ENCODE peak calls at places on chromosomes 4 and X, in eight cellular contexts. G is prostate gland, S is tibial nerve, E is Peyer's patch, V is GM12878, H is A549, A is stomach, M is spleen. P is an unnamed sample. For H3K4me1, the result is how much of the 10 kb centered on the place peaks cover.

GRCh38 chr4:67104145-67104544 is 441.2 kb downstream of the CENPC start:
- DNase-seq in V (no peak), E (no peak), G (no peak), A (no peak), S (no peak), H (no peak), M (no peak), P (no peak)

GRCh38 chr4:154551872-154552686 is 1.9 kb upstream of the PLRG1 start:
- DNase-seq in A (peak), V (peak), H (peak), M (peak), E (peak), S (peak), G (peak), P (peak)

GRCh38 chr4:1684756-1685603 is 867 bp upstream of the FAM53A start:
- DNase-seq in H (no peak), A (no peak), G (no peak), V (no peak), E (peak), M (peak), S (no peak), P (no peak)

GRCh38 chr4:118732591-118733330 is 47.6 kb downstream of the METTL14 start:
- DNase-seq in H (no peak), S (no peak), V (no peak), E (no peak), G (no peak), A (no peak), M (no peak), P (no peak)

GRCh38 chrX:17788956-17789562 is 51.8 kb downstream of the SCML1 start:
- DNase-seq in E (no peak), G (no peak), S (no peak), A (no peak), H (no peak), M (no peak), V (no peak), P (no peak)

GRCh38 chr4:110087116-110087708 is 111.2 kb downstream of the ELOVL6 start:
- DNase-seq in V (no peak), A (no peak), M (no peak), S (no peak), E (no peak), G (no peak), H (no peak), P (no peak)

GRCh38 chrX:153870791-153871360 is 15.1 kb downstream of the L1CAM start:
- DNase-seq in S (no peak), E (no peak), V (no peak), H (no peak), A (no peak), M (peak), G (no peak), P (no peak)

GRCh38 chrX:120672389-120672788 is 42.5 kb upstream of the C1GALT1C1 start:
- DNase-seq in M (no peak), E (no peak), S (peak), G (no peak), H (peak), A (peak), V (no peak), P (peak)

GRCh38 chr4:16967722-16968121 is 69.3 kb upstream of the LDB2 start:
- DNase-seq in E (no peak), M (no peak), G (no peak), A (peak), V (no peak), S (peak), H (no peak), P (no peak)

GRCh38 chr4:173367285-173367684 is 3.5 kb upstream of the SAP30 start:
- DNase-seq in G (no peak), S (no peak), E (no peak), M (no peak), H (no peak), A (no peak), V (no peak), P (no peak)

GRCh38 chrX:48626401-48627298 is 29.4 kb downstream of the WDR13 start:
- DNase-seq in V (no peak), E (no peak), A (no peak), M (no peak), S (no peak), G (no peak), H (no peak), P (no peak)

GRCh38 chr4:56677673-56678072 is 3.4 kb downstream of the HOPX start:
- DNase-seq in G (no peak), S (no peak), V (no peak), H (no peak), E (no peak), A (no peak), M (no peak), P (no peak)

GRCh38 chr4:118730683-118731082 is 45.5 kb downstream of the METTL14 start:
- DNase-seq in E (no peak), H (no peak), V (no peak), A (no peak), S (no peak), G (no peak), M (no peak), P (no peak)

GRCh38 chrX:41559662-41560061 is 112.5 kb downstream of the NYX start:
- DNase-seq in M (no peak), A (no peak), S (no peak), H (no peak), V (no peak), G (no peak), E (no peak), P (peak)

GRCh38 chr4:7775396-7775795 is 164.3 kb downstream of the AFAP1 start:
- DNase-seq in G (no peak), V (no peak), E (peak), H (no peak), A (no peak), M (peak), S (no peak), P (no peak)

GRCh38 chr4:85783483-85783882 is 308.5 kb downstream of the ARHGAP24 start:
- DNase-seq in E (no peak), A (no peak), V (no peak), S (no peak), M (no peak), H (no peak), G (no peak), P (no peak)

GRCh38 chr4:108053281-108053701 is 63.6 kb downstream of the HADH start:
- DNase-seq in H (no peak), M (no peak), A (no peak), V (no peak), E (no peak), G (no peak), S (no peak), P (no peak)

GRCh38 chrX:68571292-68572256 is 72.7 kb downstream of the YIPF6 start:
- DNase-seq in M (no peak), S (no peak), A (no peak), V (peak), G (no peak), H (peak), E (no peak), P (no peak)

GRCh38 chr4:37742149-37742548 is 56.0 kb upstream of the RELL1 start:
- DNase-seq in G (no peak), M (no peak), E (no peak), H (peak), V (no peak), A (no peak), S (no peak), P (no peak)

GRCh38 chr4:5266991-5267390 is 215.7 kb downstream of the STK32B start:
- DNase-seq in V (no peak), M (no peak), S (no peak), H (no peak), E (no peak), G (no peak), A (no peak), P (no peak)

GRCh38 chr4:34112573-34112972 is 2131.7 kb downstream of the ARAP2 start:
- DNase-seq in A (no peak), M (no peak), S (no peak), E (no peak), V (no peak), G (no peak), H (no peak), P (no peak)

GRCh38 chr4:8472689-8473197 is 32.2 kb downstream of the TRMT44 start:
- DNase-seq in S (no peak), V (no peak), G (no peak), M (no peak), E (no peak), H (no peak), A (no peak), P (no peak)

GRCh38 chr4:139164731-139165130 is 12.3 kb downstream of the ELF2 start:
- DNase-seq in H (no peak), E (no peak), V (no peak), M (no peak), G (no peak), S (no peak), A (no peak), P (no peak)

GRCh38 chrX:154384284-154384892 is 5.3 kb downstream of the EMD start:
- DNase-seq in H (no peak), M (no peak), A (no peak), E (no peak), V (no peak), S (no peak), G (no peak), P (no peak)

GRCh38 chrX:1442016-1442665 is 10.6 kb downstream of the ASMTL start:
- DNase-seq in S (no peak), V (no peak), M (peak), E (peak), H (no peak), G (no peak), A (no peak), P (peak)

GRCh38 chr4:145679991-145680455 is at the start of gene C4orf51:
- DNase-seq in H (no peak), S (no peak), E (no peak), V (no peak), G (peak), A (no peak), M (no peak), P (peak)

GRCh38 chr4:21769404-21770147 is 179.0 kb downstream of the KCNIP4 start:
- DNase-seq in A (no peak), G (no peak), H (no peak), V (no peak), E (no peak), S (no peak), M (no peak), P (no peak)

GRCh38 chr4:164779811-164780216 is 25.9 kb downstream of the SMIM31 start:
- DNase-seq in E (no peak), H (peak), V (peak), M (no peak), S (no peak), A (peak), G (peak), P (peak)

GRCh38 chrX:106707771-106708454 is 18.6 kb upstream of the RNF128 start:
- DNase-seq in G (no peak), H (peak), S (no peak), A (no peak), M (no peak), E (no peak), V (no peak), P (no peak)

DNA sequence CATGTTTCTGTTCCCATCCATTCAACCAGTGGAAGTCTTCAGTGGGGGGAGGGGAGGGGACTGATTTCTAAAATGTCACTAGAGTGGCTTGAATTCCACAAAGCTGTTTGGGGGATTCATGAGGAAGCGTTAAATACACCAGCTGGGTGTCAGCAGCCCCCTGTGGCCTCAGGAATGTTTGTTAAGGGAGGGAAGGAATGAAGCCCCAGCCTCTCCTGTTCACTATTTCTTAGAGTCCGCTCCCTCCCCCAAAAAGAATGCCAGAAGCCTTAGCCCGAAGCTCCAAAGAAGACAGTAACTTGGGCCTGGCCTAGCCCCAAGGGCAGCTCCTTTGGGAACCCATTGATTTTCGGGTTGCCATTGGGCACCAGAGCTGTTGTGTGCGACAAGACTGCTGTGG is 3.3 kb downstream of the SHROOM2 start:
- DNase-seq in M (peak), A (no peak), G (no peak), V (no peak), E (no peak), H (no peak), S (no peak), P (no peak)
- H3K4me3 ChIP-seq in M (no peak), A (no peak), G (no peak), V (no peak), E (no peak), H (no peak), S (no peak), P (no peak)

DNA sequence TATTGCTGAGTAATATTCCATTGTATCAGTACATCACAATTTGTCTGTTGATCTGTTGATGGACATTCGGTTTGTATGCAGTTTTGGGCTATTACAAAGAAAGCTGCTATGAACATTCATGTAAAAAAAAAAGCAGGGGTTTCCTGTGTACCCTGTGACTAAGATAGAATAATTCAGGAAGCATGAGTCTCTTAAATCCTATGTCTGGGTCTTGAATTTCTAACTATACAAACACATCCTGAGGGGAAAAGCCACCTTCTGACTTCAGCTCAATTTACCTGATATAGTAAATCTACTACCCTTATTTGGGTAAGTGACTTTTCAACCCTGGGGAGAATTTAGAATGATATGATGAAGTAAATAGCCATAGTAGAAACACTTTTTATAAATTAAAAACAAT is 94.6 kb upstream of the FUNDC1 start:
- DNase-seq in S (no peak), M (no peak), H (no peak), E (no peak), G (no peak), A (no peak), V (no peak), P (no peak)
- TF ChIP-seq POLR2A in S (no peak), M (no peak), H (no peak), E (no peak), G (no peak), A (no peak), V (no peak), P (no peak)

DNA sequence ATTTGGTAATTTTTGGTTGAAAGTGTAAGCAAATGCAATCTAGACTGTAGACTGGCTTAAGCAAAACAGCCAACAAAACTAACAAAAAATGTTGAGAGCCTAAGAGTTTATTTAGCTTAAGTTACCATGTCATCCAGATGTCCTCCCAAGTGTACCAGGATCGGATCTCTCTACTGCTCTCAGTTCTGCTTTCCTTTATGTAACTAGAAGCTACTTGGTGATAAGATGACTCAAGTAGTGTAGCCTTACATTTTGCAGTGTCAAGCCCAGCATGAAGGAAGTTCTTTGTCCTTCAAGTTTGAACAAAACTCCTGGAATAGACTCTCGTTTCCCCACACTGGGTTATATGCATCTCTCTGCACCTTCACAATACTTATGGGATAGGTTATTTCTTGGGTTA is 1500.0 kb downstream of the STIM2 start:
- DNase-seq in A (no peak), H (no peak), S (no peak), V (no peak), E (no peak), G (no peak), M (no peak), P (no peak)
- H3K4me1 ChIP-seq in A (under half), H (under half), S (under half), V (under half), E (under half), G (under half), M (under half), P (under half)

DNA sequence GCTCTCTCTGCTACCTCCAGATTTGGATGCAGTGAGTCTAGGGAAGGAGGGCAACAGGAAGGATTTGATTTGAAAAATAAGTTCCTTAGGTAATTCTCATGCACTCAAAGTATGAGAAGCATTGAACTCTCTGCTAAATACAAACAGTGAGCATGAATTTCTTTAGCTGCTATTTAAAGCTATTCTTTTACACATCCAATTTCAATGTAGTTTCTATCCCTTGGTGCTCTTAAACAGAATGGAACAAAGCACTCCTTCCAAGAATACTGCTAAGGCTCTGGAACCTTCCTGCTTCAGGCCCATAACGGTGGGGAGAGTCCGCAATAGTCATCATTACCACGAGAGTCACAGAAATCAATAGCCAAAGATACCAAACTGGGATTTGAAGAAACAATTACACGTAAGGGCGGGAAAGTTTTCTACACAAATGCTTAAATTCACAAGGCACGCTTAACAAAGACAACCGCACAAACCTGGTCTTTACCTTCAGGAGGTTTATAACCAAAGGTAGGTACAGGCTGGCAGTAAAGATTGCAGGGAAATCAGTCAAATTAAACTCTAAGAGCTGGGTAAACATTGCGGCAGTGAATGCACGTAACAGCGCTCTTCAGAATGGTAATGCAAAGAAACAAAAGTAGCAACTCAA is 123.2 kb upstream of the NAP1L5 start:
- DNase-seq in A (no peak), V (no peak), S (no peak), M (no peak), H (no peak), G (no peak), E (no peak), P (peak)
- H3K4me3 ChIP-seq in A (peak), V (no peak), S (peak), M (no peak), H (no peak), G (no peak), E (peak), P (no peak)

DNA sequence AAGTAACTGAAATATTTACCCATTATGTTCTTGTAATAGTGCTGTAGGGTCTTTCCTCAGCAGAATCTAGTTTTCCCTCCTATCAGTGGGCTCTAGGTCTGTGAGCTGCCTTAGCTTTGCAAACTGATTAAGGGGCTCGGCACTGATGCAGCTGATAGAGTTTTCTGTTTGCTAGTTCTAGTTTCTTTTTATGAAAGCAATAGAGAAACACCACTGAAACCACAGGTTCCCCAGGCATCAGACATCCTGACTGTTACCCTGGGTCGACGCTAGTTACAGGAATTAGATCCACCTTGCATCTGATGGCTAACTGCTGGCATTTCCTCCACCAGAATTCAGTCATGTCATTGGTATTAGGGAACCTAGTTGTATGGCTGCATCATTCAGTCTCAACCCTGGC is 225.0 kb upstream of the VCX start:
- DNase-seq in V (no peak), S (no peak), H (no peak), G (no peak), M (no peak), E (no peak), A (no peak), P (no peak)
- TF ChIP-seq POLR2A in V (no peak), S (no peak), H (no peak), G (no peak), M (no peak), E (no peak), A (no peak), P (no peak)

GRCh38 chrX:148593146-148593545 is 92.7 kb downstream of the AFF2 start:
- DNase-seq in M (no peak), G (no peak), V (no peak), A (no peak), S (no peak), H (no peak), E (no peak), P (no peak)

GRCh38 chrX:148593987-148594386 is 93.6 kb downstream of the AFF2 start:
- DNase-seq in M (no peak), E (no peak), V (no peak), A (no peak), S (no peak), H (no peak), G (no peak), P (no peak)

GRCh38 chrX:148592595-148592994 is 92.2 kb downstream of the AFF2 start:
- DNase-seq in A (no peak), G (no peak), S (no peak), V (no peak), H (no peak), M (no peak), E (no peak), P (no peak)

GRCh38 chrX:148588649-148589310 is 88.4 kb downstream of the AFF2 start:
- DNase-seq in E (no peak), S (no peak), H (no peak), A (no peak), V (no peak), G (no peak), M (no peak), P (no peak)
- H3K4me1 ChIP-seq in E (under half), S (under half), H (under half), A (under half), V (under half), G (under half), M (under half), P (under half)

DNA sequence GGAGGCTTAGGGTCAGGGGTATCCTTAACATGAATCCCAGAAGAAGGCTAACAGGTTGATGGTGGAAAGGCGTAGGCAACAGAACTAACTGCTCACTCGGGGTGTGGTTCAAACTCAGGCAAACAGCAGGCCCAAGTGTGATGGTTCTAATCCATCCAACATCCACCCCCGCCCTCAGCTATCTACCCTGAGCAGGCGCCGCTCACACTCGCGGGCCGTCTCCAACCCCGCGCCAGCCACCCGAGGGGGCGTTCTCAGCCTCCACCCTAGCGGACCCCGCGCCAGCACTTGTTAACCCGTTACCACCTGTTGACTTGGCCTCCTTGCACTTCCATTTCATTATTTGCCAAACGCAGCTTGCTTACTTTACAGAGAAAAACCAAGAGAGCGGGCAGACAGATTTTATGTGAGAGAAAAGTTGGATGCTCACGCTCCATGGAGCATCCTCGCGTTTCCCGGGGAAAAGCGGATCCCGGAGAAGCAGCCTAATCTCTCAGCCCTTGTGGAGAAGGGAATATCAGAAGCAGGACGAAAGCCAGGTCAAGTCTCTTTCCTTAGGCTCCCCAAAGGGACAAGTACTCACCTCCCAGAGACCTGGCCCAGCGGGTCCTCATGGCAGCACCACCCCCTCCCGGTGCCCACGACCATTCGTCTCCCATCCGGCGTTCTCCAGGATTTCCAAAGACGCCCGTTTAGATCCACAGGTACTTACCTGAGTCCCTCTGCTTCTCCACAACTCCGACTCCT is 757 bp downstream of the SNCA start:
- DNase-seq in S (no peak), E (no peak), H (no peak), G (peak), V (no peak), A (no peak), M (no peak), P (no peak)
- H3K4me3 ChIP-seq in S (peak), E (peak), H (peak), G (peak), V (no peak), A (peak), M (peak), P (peak)

GRCh38 chr4:185115827-185116232 is 27.2 kb upstream of the SLC25A4 start:
- DNase-seq in G (peak), A (peak), M (no peak), V (no peak), S (no peak), H (no peak), E (no peak), P (peak)
- TF ChIP-seq POLR2A in G (peak), A (no peak), M (no peak), V (no peak), S (no peak), H (no peak), E (no peak), P (peak)

P was measured in body of pancreas.